ENCODE peak calls at places on chromosomes 6 and 20, in four cellular contexts. One of them, this sample, is unnamed.

GRCh38 chr6:116633685-116634084 is 17.4 kb downstream of the RSPH4A start:
- DNase-seq in RWPE1: no peak
- DNase-seq in IMR-90: no peak
- DNase-seq in AG04450: no peak
- DNase-seq in this sample: no peak

GRCh38 chr6:106525111-106525884 is 104.0 kb downstream of the RTN4IP1 start:
- DNase-seq in AG04450: no peak
- DNase-seq in IMR-90: no peak
- DNase-seq in RWPE1: no peak
- DNase-seq in this sample: no peak

GRCh38 chr6:137704802-137705165 is 162.3 kb upstream of the TNFAIP3 start:
- DNase-seq in AG04450: no peak
- DNase-seq in RWPE1: no peak
- DNase-seq in IMR-90: no peak
- DNase-seq in this sample: no peak

GRCh38 chr6:155967326-155967725 is 511.7 kb upstream of the NOX3 start:
- DNase-seq in RWPE1: no peak
- DNase-seq in IMR-90: no peak
- DNase-seq in AG04450: no peak
- DNase-seq in this sample: no peak

GRCh38 chr6:36387440-36388303 is at the start of gene ETV7:
- DNase-seq in IMR-90: peak; percentile 6
- DNase-seq in RWPE1: peak; percentile 53
- DNase-seq in AG04450: no peak
- DNase-seq in this sample: peak; percentile 52

GRCh38 chr6:15922510-15923307 is 206.2 kb upstream of the MYLIP start:
- DNase-seq in AG04450: no peak
- DNase-seq in RWPE1: no peak
- DNase-seq in IMR-90: no peak
- DNase-seq in this sample: no peak

GRCh38 chr6:112216699-112217551 is 37.4 kb downstream of the LAMA4 start:
- DNase-seq in AG04450: peak; percentile 74
- DNase-seq in IMR-90: peak; percentile 95
- DNase-seq in RWPE1: peak; percentile 77
- DNase-seq in this sample: no peak

GRCh38 chr6:12265795-12266194 is 24.4 kb upstream of the EDN1 start:
- DNase-seq in AG04450: no peak
- DNase-seq in IMR-90: peak; percentile 71
- DNase-seq in RWPE1: no peak
- DNase-seq in this sample: peak; percentile 11

GRCh38 chr20:16273812-16274560 is 299.3 kb downstream of the KIF16B start:
- DNase-seq in IMR-90: no peak
- DNase-seq in RWPE1: no peak
- DNase-seq in AG04450: no peak
- DNase-seq in this sample: no peak

GRCh38 chr6:105838156-105838555 is 248.0 kb upstream of the PRDM1 start:
- DNase-seq in IMR-90: peak; percentile 15
- DNase-seq in RWPE1: no peak
- DNase-seq in AG04450: no peak
- DNase-seq in this sample: peak; percentile 15

GRCh38 chr6:140636237-140636636 is 1261.8 kb upstream of the CITED2 start:
- DNase-seq in IMR-90: no peak
- DNase-seq in RWPE1: no peak
- DNase-seq in AG04450: no peak
- DNase-seq in this sample: no peak

GRCh38 chr6:40139447-40139846 is 205.2 kb upstream of the MOCS1 start:
- DNase-seq in IMR-90: no peak
- DNase-seq in RWPE1: no peak
- DNase-seq in AG04450: no peak
- DNase-seq in this sample: no peak

GRCh38 chr20:63768591-63769515 is 29.3 kb downstream of the SLC2A4RG start:
- DNase-seq in RWPE1: no peak
- DNase-seq in IMR-90: no peak
- DNase-seq in AG04450: no peak
- DNase-seq in this sample: no peak

GRCh38 chr20:61437280-61438206 is 185.5 kb downstream of the CDH4 start:
- DNase-seq in AG04450: peak; percentile 30
- DNase-seq in IMR-90: peak; percentile 90
- DNase-seq in RWPE1: peak; percentile 29
- DNase-seq in this sample: no peak

GRCh38 chr6:71544028-71544427 is 255.4 kb downstream of the OGFRL1 start:
- DNase-seq in AG04450: peak; percentile 11
- DNase-seq in RWPE1: no peak
- DNase-seq in IMR-90: peak; percentile 48
- DNase-seq in this sample: no peak

GRCh38 chr20:41619360-41620115 is 1.4 kb upstream of the CHD6 start:
- DNase-seq in IMR-90: peak; percentile 28
- DNase-seq in RWPE1: no peak
- DNase-seq in AG04450: no peak
- DNase-seq in this sample: no peak

GRCh38 chr20:33181482-33182093 is 13.6 kb downstream of the BPIFA2 start:
- DNase-seq in AG04450: no peak
- DNase-seq in RWPE1: no peak
- DNase-seq in IMR-90: no peak
- DNase-seq in this sample: no peak

GRCh38 chr6:16725145-16725864 is 36.0 kb downstream of the ATXN1 start:
- DNase-seq in IMR-90: peak; percentile 88
- DNase-seq in AG04450: peak; percentile 71
- DNase-seq in RWPE1: peak; percentile 63
- DNase-seq in this sample: no peak

DNA sequence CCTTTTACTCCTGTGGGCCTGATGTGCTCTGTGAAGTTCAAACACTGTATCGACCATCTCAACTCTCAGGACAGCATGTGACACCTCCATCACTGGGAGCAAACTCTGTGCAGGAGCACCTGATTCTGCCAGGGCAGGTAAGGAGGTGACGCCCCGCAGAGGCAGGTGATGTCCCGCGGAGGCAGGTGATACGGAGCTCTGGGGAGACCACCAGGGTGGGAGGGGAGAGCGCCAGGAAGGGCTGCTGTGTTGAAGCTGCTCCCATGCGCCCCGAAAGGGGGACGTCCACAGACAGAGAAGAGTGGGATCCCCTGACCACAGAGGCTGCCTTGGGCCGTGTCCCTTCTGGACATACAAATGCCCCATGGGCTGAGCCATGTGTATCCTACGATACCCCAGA is 58.3 kb downstream of the DACT2 start:
- DNase-seq in RWPE1: no peak
- DNase-seq in IMR-90: no peak
- DNase-seq in AG04450: no peak
- DNase-seq in this sample: no peak
- H3K27ac ChIP-seq in RWPE1: no peak overlapping the region
- H3K27ac ChIP-seq in IMR-90: no peak overlapping the region
- H3K27ac ChIP-seq in AG04450: no peak overlapping the region
- H3K27ac ChIP-seq in this sample: no peak overlapping the region

DNA sequence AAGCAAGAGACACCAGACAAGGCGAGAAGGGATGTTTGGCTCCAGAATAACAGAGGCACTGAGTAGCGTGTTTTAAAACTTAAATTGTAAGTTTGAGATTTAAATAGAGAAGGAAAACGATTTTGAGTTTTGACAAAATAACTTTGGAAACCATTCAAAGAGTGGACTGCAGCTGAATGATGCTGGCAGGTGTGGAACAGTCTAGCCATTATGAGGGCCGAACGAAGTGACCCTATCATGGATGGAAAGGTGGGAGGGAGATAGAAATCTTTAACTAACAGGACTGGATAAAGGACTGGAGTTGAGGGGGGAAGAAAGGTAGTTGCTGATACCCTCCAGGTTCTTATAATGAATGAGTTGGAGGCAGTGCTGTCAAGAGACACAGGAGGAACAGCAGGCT is 248.4 kb downstream of the PACRG start:
- DNase-seq in RWPE1: no peak
- DNase-seq in AG04450: no peak
- DNase-seq in IMR-90: no peak
- DNase-seq in this sample: no peak
- H3K27ac ChIP-seq in RWPE1: no peak overlapping the region
- H3K27ac ChIP-seq in AG04450: no peak overlapping the region
- H3K27ac ChIP-seq in IMR-90: no peak overlapping the region
- H3K27ac ChIP-seq in this sample: no peak overlapping the region

GRCh38 chr6:21756487-21756886 is 162.9 kb downstream of the SOX4 start:
- DNase-seq in IMR-90: no peak
- DNase-seq in RWPE1: no peak
- DNase-seq in AG04450: no peak
- DNase-seq in this sample: no peak
- H3K27ac ChIP-seq in IMR-90: no peak overlapping the region
- H3K27ac ChIP-seq in RWPE1: no peak overlapping the region
- H3K27ac ChIP-seq in AG04450: no peak overlapping the region
- H3K27ac ChIP-seq in this sample: no peak overlapping the region

DNA sequence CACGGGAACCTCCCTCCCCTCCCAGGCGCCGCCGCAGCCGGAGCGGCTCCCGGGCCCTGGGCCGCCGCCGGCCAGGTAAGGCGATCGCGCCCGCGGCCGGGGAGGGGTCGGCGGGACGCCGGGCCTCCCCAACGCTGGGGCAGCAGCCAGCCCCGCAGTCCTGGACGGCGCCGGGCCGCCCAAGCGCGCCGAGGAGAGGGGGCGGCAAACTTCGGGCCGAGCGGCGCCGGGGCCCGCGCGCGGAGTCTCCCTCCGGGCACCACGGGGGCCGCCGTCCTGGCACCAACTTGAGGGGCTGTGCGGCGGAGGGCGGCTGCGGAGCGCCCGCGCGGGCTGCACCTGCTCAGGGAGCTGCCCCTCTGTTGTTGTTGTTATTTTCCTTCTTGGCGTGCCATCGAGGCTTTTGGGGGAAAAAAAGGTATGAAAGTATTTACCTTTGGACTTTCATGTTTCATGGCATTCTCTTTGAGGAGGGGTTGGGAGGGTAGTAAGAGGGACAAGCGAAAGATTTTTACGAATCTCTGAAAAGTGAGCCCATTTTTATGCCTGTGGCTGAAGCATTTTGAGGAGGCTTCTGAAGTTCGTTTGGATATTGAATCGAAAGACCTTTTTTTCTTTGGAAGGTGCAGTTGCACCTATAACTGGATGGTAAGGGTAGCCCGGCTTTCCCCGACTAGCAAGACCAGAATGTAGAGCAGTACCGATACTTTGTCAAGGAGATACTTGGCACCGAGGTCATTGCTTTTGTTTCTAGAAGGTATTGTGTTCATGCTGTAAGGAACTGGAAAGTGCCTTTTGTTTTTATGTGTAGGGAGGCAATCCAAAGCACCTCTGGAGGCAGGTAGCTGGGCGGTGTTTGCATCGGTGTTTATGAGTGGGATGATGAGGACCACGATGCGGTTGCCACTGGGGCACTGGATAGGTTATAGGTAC is at the start of gene RNF182:
- DNase-seq in IMR-90: no peak
- DNase-seq in RWPE1: peak; percentile 55
- DNase-seq in AG04450: no peak
- DNase-seq in this sample: no peak
- H3K27ac ChIP-seq in IMR-90: peak within 1 kb of the TSS; percentile 70
- H3K27ac ChIP-seq in RWPE1: no peak within 1 kb of the TSS
- H3K27ac ChIP-seq in AG04450: peak within 1 kb of the TSS; percentile 62
- H3K27ac ChIP-seq in this sample: no peak within 1 kb of the TSS

GRCh38 chr6:56757585-56757984 is 114.9 kb upstream of the DST start:
- DNase-seq in IMR-90: peak; percentile 71
- DNase-seq in RWPE1: no peak
- DNase-seq in AG04450: no peak
- DNase-seq in this sample: peak; percentile 33

GRCh38 chr6:56758553-56758952 is 115.9 kb upstream of the DST start:
- DNase-seq in AG04450: no peak
- DNase-seq in IMR-90: no peak
- DNase-seq in RWPE1: no peak
- DNase-seq in this sample: no peak

GRCh38 chr6:56758120-56758519 is 115.4 kb upstream of the DST start:
- DNase-seq in IMR-90: no peak
- DNase-seq in AG04450: no peak
- DNase-seq in RWPE1: no peak
- DNase-seq in this sample: no peak

GRCh38 chr6:56756219-56756789 is 113.6 kb upstream of the DST start:
- DNase-seq in AG04450: no peak
- DNase-seq in RWPE1: no peak
- DNase-seq in IMR-90: no peak
- DNase-seq in this sample: no peak

GRCh38 chr6:56756791-56757582 is 114.3 kb upstream of the DST start:
- DNase-seq in IMR-90: peak; percentile 45
- DNase-seq in AG04450: no peak
- DNase-seq in RWPE1: no peak
- DNase-seq in this sample: no peak
- H3K27ac ChIP-seq in IMR-90: peak overlapping the region; percentile 95
- H3K27ac ChIP-seq in AG04450: peak overlapping the region; percentile 58
- H3K27ac ChIP-seq in RWPE1: no peak overlapping the region
- H3K27ac ChIP-seq in this sample: no peak overlapping the region

GRCh38 chr20:53736122-53736756 is 142.6 kb upstream of the ZNF217 start:
- DNase-seq in AG04450: no peak
- DNase-seq in IMR-90: no peak
- DNase-seq in RWPE1: no peak
- DNase-seq in this sample: no peak

GRCh38 chr20:53737404-53738038 is 143.9 kb upstream of the ZNF217 start:
- DNase-seq in IMR-90: no peak
- DNase-seq in AG04450: no peak
- DNase-seq in RWPE1: no peak
- DNase-seq in this sample: no peak

GRCh38 chr20:53734006-53734688 is 140.5 kb upstream of the ZNF217 start:
- DNase-seq in RWPE1: no peak
- DNase-seq in AG04450: no peak
- DNase-seq in IMR-90: no peak
- DNase-seq in this sample: no peak

GRCh38 chr20:53736757-53737403 is 143.2 kb upstream of the ZNF217 start:
- DNase-seq in RWPE1: no peak
- DNase-seq in AG04450: no peak
- DNase-seq in IMR-90: peak; percentile 49
- DNase-seq in this sample: no peak

DNA sequence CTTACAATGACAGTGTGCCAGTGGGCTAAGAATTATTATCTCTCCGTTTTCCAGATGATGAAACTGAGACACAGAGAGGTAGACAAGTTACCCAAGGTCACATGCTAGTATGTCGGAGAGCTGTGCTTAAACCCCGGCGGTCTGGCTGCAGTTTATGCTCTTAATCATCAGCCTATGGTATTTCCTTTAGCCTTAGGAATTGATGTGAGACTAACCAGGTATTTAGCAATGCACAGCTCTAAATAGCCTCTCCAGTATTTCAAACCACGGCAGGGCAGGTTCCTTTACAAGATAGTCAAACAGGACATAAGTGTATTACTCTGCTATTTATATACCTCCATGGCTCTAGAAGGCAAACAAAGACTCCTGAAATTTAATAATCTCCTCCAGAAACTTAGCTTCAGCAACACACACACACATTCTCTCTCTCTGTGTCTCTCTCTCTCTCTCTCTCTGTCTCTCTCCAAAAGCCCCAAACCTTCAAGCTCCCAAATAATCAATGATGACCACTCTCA is 142.0 kb upstream of the ZNF217 start:
- DNase-seq in RWPE1: peak; percentile 96
- DNase-seq in AG04450: peak; percentile 64
- DNase-seq in IMR-90: peak; percentile 92
- DNase-seq in this sample: no peak
- H3K27ac ChIP-seq in RWPE1: peak overlapping the region; percentile 72
- H3K27ac ChIP-seq in AG04450: no peak overlapping the region
- H3K27ac ChIP-seq in IMR-90: peak overlapping the region; percentile 32
- H3K27ac ChIP-seq in this sample: no peak overlapping the region

This sample was measured in adrenal gland.